ENCODE peak calls at places on chromosomes 12 and 14, in nine cellular contexts. X is cardiac muscle cell, B is lower lobe of right lung, T is PC-3, P is vagina, K is iPS DF 6.9, G is GM23338, U is adrenal gland, V is IMR-90. H is an unnamed sample. For H3K4me1, the result is how much of the 10 kb centered on the place peaks cover.

GRCh38 chr12:1494856-1495255 is 99.5 kb downstream of the FBXL14 start:
- DNase-seq in X (no peak), B (no peak), T (no peak), P (no peak), K (no peak), G (no peak), U (no peak), V (no peak), H (no peak)

GRCh38 chr12:13559318-13559978 is 362.9 kb downstream of the EMP1 start:
- DNase-seq in X (no peak), B (no peak), T (peak), P (no peak), K (no peak), G (no peak), U (no peak), V (no peak), H (no peak)

GRCh38 chr12:1993871-1994371 is 10.3 kb downstream of the DCP1B start:
- DNase-seq in X (no peak), B (no peak), T (peak), P (no peak), K (no peak), G (no peak), U (no peak), V (peak), H (no peak)

GRCh38 chr12:114691196-114691595 is 7.2 kb upstream of the TBX3 start:
- DNase-seq in X (no peak), B (no peak), T (no peak), P (no peak), K (no peak), G (no peak), U (no peak), V (no peak), H (no peak)

GRCh38 chr12:79451988-79452387 is 238.8 kb downstream of the PAWR start:
- DNase-seq in X (no peak), B (no peak), T (peak), P (no peak), K (no peak), G (no peak), U (peak), V (peak), H (no peak)

GRCh38 chr12:51937941-51938340 is 13.6 kb upstream of the ACVR1B start:
- DNase-seq in X (no peak), B (no peak), T (no peak), P (no peak), K (no peak), G (no peak), U (no peak), V (no peak), H (no peak)

GRCh38 chr14:77372304-77372841 is 4.5 kb downstream of the TMED8 start:
- DNase-seq in X (peak), B (no peak), T (peak), P (no peak), K (no peak), G (no peak), U (no peak), V (peak), H (no peak)

GRCh38 chr14:65206448-65207096 is 104.3 kb upstream of the MAX start:
- DNase-seq in X (no peak), B (no peak), T (peak), P (no peak), K (no peak), G (no peak), U (no peak), V (peak), H (no peak)

GRCh38 chr14:78254911-78255431 is 84.8 kb downstream of the NRXN3 start:
- DNase-seq in X (no peak), B (no peak), T (peak), P (no peak), K (no peak), G (no peak), U (no peak), V (no peak), H (no peak)

GRCh38 chr14:100566119-100566518 is 21.1 kb downstream of the BEGAIN start:
- DNase-seq in X (no peak), B (no peak), T (no peak), P (no peak), K (no peak), G (no peak), U (no peak), V (no peak), H (no peak)

GRCh38 chr14:104361101-104361591 is 218.4 kb upstream of the C14orf180 start:
- DNase-seq in X (no peak), B (peak), T (no peak), P (no peak), K (no peak), G (no peak), U (no peak), V (no peak), H (peak)

GRCh38 chr12:44405267-44405666 is 470.8 kb downstream of the NELL2 start:
- DNase-seq in X (peak), B (no peak), T (no peak), P (no peak), K (no peak), G (peak), U (no peak), V (no peak), H (no peak)

GRCh38 chr14:71933026-71933587 is 878 bp downstream of the RGS6 start:
- DNase-seq in X (peak), B (no peak), T (no peak), P (no peak), K (no peak), G (peak), U (no peak), V (no peak), H (no peak)

GRCh38 chr14:31283568-31284252 is 76.1 kb upstream of the HECTD1 start:
- DNase-seq in X (no peak), B (no peak), T (no peak), P (no peak), K (no peak), G (no peak), U (no peak), V (no peak), H (no peak)

GRCh38 chr12:62679569-62679968 is 212.9 kb downstream of the MON2 start:
- DNase-seq in X (no peak), B (no peak), T (no peak), P (no peak), K (no peak), G (no peak), U (no peak), V (no peak), H (no peak)

GRCh38 chr14:92860097-92860496 is 62.9 kb upstream of the CHGA start:
- DNase-seq in X (no peak), B (no peak), T (no peak), P (no peak), K (no peak), G (no peak), U (no peak), V (no peak), H (no peak)

GRCh38 chr14:61752626-61753025 is 9.6 kb upstream of the SNAPC1 start:
- DNase-seq in X (no peak), B (no peak), T (peak), P (no peak), K (no peak), G (no peak), U (no peak), V (peak), H (no peak)

GRCh38 chr14:66070542-66071319 is 415.4 kb upstream of the CCDC196 start:
- DNase-seq in X (peak), B (no peak), T (peak), P (no peak), K (peak), G (peak), U (peak), V (no peak), H (no peak)

GRCh38 chr12:26651566-26652188 is 181.3 kb downstream of the ITPR2 start:
- DNase-seq in X (peak), B (no peak), T (peak), P (no peak), K (peak), G (peak), U (peak), V (peak), H (no peak)

GRCh38 chr14:65359503-65359902 is 53.0 kb upstream of the FUT8 start:
- DNase-seq in X (no peak), B (no peak), T (peak), P (no peak), K (no peak), G (no peak), U (no peak), V (peak), H (no peak)

DNA sequence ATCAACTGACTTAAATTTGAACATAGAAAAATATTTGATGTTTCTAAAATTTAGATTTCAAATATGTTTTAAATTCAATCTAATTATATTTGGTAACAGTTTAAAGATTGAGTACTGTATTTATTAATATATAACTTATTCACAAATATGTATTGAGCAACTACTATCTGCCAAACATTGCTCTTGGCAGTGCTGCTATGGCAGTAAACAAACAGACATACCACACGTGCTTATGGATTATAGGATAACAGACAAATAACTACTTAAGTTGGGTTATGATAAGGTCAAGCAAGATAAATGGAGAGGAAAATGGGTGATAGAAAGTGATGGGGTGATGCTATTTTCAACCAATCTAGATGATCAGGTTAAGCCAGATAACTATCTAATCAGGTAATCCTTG is 538.1 kb downstream of the C12orf50 start:
- DNase-seq in X (no peak), B (no peak), T (no peak), P (no peak), K (no peak), G (no peak), U (no peak), V (no peak), H (no peak)
- H3K4me1 ChIP-seq in X (under half), B (under half), T (under half), P (under half), K (under half), G (under half), U (under half), V (under half), H (under half)

GRCh38 chr12:11839093-11839641 is 189.7 kb downstream of the ETV6 start:
- DNase-seq in X (no peak), B (no peak), T (peak), P (no peak), K (no peak), G (no peak), U (no peak), V (peak), H (peak)
- H3K27ac ChIP-seq in X (no peak), B (peak), T (peak), P (no peak), K (no peak), G (no peak), U (peak), V (no peak), H (peak)

DNA sequence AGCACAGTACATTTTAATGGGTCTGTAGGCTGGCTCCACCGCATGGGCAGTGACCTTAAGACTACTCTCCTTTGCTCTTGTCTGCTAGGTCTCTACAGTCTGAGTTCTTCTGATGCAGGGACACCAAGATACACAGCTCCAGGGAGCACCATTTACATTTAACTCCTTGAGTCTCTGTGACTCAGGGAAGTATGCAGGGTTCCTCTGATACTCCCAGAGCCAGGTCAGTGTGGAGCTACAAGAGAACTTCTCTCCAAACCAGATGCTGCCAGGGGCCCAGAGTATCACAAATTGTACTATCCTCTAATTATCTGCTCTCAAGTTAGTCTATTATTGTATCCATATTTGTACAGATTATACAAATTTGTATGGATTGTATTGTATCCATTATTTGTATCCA is 15.2 kb downstream of the ZFP36L1 start:
- DNase-seq in X (no peak), B (no peak), T (no peak), P (peak), K (no peak), G (no peak), U (no peak), V (no peak), H (no peak)
- H3K4me1 ChIP-seq in X (under half), B (under half), T (half or more), P (half or more), K (under half), G (under half), U (under half), V (under half), H (under half)

DNA sequence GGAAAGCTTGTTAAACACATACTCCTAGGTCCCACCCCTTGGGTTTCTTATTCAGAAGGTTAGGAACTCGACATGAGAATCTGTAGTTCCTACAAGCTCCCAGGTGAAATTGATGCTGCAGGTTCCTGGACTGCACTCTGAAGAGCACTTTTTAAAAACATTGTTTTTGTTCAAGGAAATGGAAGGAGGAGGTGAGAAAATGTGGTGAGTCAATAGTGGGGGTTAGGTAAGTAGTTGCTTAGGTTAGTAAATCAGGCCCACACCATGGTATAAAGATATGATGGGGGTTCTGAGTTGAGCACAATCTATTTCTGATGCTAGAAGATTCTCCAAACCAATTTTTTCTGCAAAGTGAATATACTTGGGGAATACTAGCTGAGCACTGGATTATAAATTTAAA is 450.3 kb downstream of the CCDC91 start:
- DNase-seq in X (no peak), B (no peak), T (no peak), P (no peak), K (no peak), G (no peak), U (no peak), V (no peak), H (no peak)
- H3K27ac ChIP-seq in X (no peak), B (no peak), T (no peak), P (no peak), K (no peak), G (no peak), U (no peak), V (no peak), H (no peak)

DNA sequence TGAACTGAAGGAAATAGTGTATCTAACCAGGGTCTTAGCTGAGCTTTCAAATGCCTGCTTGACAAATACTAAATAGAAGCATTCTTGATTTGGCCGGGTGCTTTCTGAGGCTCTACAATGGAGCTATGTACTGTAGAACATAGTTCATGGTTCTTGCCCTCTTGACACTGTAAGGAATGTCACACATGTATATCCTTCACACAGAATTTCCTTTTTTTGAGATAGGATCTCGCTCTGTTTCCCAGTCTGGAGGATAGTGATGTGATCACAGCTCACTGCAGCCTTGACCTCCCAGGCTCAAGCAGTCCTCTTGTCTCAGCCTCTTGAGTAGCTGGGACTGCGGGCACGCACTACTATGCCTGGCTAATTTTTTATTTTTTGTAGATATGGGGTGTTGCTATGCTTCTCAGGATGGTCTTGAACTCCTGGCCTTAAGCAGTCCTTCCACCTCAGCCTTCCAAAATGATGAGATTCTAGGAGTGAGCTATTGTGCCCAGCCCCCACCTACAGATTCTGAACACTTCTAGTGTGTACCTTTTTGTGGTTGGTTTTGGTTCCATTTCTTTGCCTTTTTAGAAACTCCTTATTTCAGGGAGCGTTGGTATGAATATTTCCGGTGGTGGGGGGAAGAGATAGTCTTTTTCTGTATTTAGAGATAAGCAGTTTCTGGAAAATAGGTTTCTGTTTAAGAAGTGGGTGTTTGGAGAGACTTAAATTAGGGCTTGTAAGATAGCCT is 4.2 kb downstream of the MLXIP start:
- DNase-seq in X (no peak), B (no peak), T (no peak), P (no peak), K (no peak), G (no peak), U (no peak), V (no peak), H (peak)
- H3K4me1 ChIP-seq in X (under half), B (half or more), T (under half), P (half or more), K (under half), G (under half), U (under half), V (under half), H (under half)

GRCh38 chr12:6769003-6769389 is 2.8 kb downstream of the PTMS start:
- DNase-seq in X (peak), B (no peak), T (no peak), P (no peak), K (no peak), G (peak), U (peak), V (peak), H (no peak)

GRCh38 chr12:6766651-6767300 is 613 bp downstream of the PTMS start:
- DNase-seq in X (peak), B (peak), T (peak), P (no peak), K (no peak), G (peak), U (peak), V (peak), H (peak)

GRCh38 chr12:6768385-6769002 is 2.3 kb downstream of the PTMS start:
- DNase-seq in X (no peak), B (no peak), T (no peak), P (no peak), K (no peak), G (peak), U (no peak), V (peak), H (no peak)

GRCh38 chr12:6767301-6767591 is 1.1 kb downstream of the PTMS start:
- DNase-seq in X (peak), B (no peak), T (no peak), P (no peak), K (no peak), G (peak), U (no peak), V (no peak), H (no peak)

DNA sequence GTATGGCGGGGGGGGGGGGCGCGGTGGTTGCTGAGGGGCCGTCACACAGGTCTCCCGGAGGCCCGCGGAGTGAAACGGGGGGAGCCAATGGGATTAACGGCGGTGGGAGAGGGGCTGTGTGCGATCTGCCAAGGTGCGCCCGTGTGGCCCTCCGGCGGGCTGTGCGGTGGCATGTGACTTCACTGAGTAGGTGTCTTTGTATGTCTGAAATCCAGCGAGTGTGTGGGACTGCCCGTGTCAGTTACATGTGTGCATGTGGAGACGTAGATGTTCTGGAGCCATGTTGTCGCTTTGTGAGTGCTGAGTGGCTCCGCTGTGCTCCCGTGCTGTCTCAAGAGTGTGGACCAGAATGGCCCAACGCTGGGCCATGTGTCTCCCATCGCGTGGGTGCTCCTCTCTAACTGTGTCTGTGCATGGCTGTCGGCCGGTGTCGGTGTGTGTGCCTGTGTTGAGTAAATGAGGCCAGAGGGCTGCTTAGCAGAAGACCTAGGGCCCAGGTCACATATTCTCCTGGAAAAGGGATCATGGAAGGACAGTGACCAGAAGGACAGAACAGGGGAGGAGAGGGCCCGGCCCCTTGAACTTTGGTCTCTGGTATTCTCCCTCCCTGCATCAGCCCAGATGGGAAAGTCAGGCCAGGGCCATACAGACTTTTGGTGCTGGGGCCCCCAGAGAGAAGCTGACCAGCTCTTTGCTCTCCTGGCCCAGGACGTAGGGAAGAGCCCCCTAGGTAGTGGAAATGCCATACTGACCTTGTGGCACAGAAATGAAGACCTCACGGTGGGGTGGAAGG is 1.6 kb downstream of the PTMS start:
- DNase-seq in X (peak), B (no peak), T (peak), P (no peak), K (no peak), G (peak), U (peak), V (peak), H (no peak)
- H3K27ac ChIP-seq in X (peak), B (peak), T (peak), P (peak), K (no peak), G (peak), U (peak), V (peak), H (peak)

GRCh38 chr12:109477963-109478315 is 505 bp downstream of the UBE3B start:
- DNase-seq in X (no peak), B (no peak), T (no peak), P (no peak), K (no peak), G (no peak), U (no peak), V (no peak), H (no peak)

GRCh38 chr12:109475121-109475520 is 2.0 kb downstream of the KCTD10 start:
- DNase-seq in X (no peak), B (no peak), T (no peak), P (no peak), K (no peak), G (no peak), U (no peak), V (no peak), H (no peak)

GRCh38 chr12:109477185-109477962 is at the start of the genes KCTD10 and UBE3B:
- DNase-seq in X (peak), B (peak), T (peak), P (no peak), K (peak), G (peak), U (peak), V (peak), H (peak)

GRCh38 chr12:109475993-109476806 is 900 bp downstream of the KCTD10 start:
- DNase-seq in X (no peak), B (no peak), T (no peak), P (no peak), K (no peak), G (peak), U (no peak), V (no peak), H (no peak)

DNA sequence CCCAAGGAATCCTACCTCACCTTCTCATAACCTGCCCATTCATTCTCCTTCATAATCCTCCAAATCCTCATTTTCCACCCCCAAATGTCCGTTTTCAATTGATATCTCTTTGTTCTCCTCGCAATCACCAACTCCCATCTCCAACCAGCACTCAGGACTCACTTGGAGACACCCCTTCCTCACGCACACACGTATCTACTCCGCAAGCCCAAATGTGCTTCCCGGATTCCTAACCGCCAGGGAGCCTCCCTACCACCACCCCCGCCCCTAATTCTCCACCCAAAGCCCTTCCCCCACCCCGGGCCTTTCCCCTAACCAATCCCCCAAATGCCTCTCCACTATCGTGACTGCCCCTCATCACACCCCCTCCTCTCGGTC is 304 bp downstream of the KCTD10 start:
- DNase-seq in X (no peak), B (no peak), T (no peak), P (no peak), K (no peak), G (no peak), U (no peak), V (no peak), H (no peak)
- H3K4me1 ChIP-seq in X (under half), B (under half), T (under half), P (half or more), K (under half), G (under half), U (under half), V (under half), H (under half)

GRCh38 chr12:116121453-116121871 is 156.0 kb downstream of the MED13L start:
- DNase-seq in X (no peak), B (no peak), T (no peak), P (no peak), K (no peak), G (no peak), U (no peak), V (peak), H (no peak)
- H3K27ac ChIP-seq in X (no peak), B (no peak), T (no peak), P (no peak), K (no peak), G (no peak), U (peak), V (peak), H (no peak)

H was measured in aorta.